ENCODE peak calls at places on chromosomes 1 and 21, in six cellular contexts. One of them, this sample, is unnamed.

GRCh38 chr1:186958520-186958919 is 129.8 kb downstream of the PLA2G4A start:
- DNase-seq in CD8-positive, alpha-beta T cell: no peak
- DNase-seq in brain microvascular endothelial cell: peak; percentile 51
- DNase-seq in adrenal gland: no peak
- DNase-seq in upper lobe of right lung: no peak
- DNase-seq in RWPE1: peak; percentile 16
- DNase-seq in this sample: no peak

GRCh38 chr1:93689521-93690223 is 8.0 kb upstream of the BCAR3 start:
- DNase-seq in adrenal gland: no peak
- DNase-seq in brain microvascular endothelial cell: no peak
- DNase-seq in CD8-positive, alpha-beta T cell: no peak
- DNase-seq in upper lobe of right lung: no peak
- DNase-seq in RWPE1: no peak
- DNase-seq in this sample: no peak

GRCh38 chr1:218537131-218537904 is 192.2 kb downstream of the TGFB2 start:
- DNase-seq in CD8-positive, alpha-beta T cell: no peak
- DNase-seq in upper lobe of right lung: no peak
- DNase-seq in RWPE1: peak; percentile 65
- DNase-seq in brain microvascular endothelial cell: no peak
- DNase-seq in adrenal gland: no peak
- DNase-seq in this sample: no peak

GRCh38 chr21:18711662-18712061 is 308.1 kb upstream of the TMPRSS15 start:
- DNase-seq in adrenal gland: no peak
- DNase-seq in CD8-positive, alpha-beta T cell: no peak
- DNase-seq in brain microvascular endothelial cell: no peak
- DNase-seq in RWPE1: no peak
- DNase-seq in upper lobe of right lung: no peak
- DNase-seq in this sample: no peak

GRCh38 chr21:38805282-38806152 is at the start of gene ETS2:
- DNase-seq in adrenal gland: peak; percentile 94
- DNase-seq in upper lobe of right lung: peak; percentile 97
- DNase-seq in RWPE1: peak; percentile 72
- DNase-seq in CD8-positive, alpha-beta T cell: peak; percentile 70
- DNase-seq in brain microvascular endothelial cell: peak; percentile 73
- DNase-seq in this sample: peak; percentile 81

GRCh38 chr1:196459383-196459782 is 148.9 kb downstream of the KCNT2 start:
- DNase-seq in brain microvascular endothelial cell: no peak
- DNase-seq in adrenal gland: peak; percentile 16
- DNase-seq in CD8-positive, alpha-beta T cell: no peak
- DNase-seq in upper lobe of right lung: no peak
- DNase-seq in RWPE1: no peak
- DNase-seq in this sample: no peak

GRCh38 chr1:181855380-181855779 is 206.1 kb downstream of the ZNF648 start:
- DNase-seq in CD8-positive, alpha-beta T cell: no peak
- DNase-seq in brain microvascular endothelial cell: no peak
- DNase-seq in upper lobe of right lung: no peak
- DNase-seq in adrenal gland: no peak
- DNase-seq in RWPE1: no peak
- DNase-seq in this sample: no peak

GRCh38 chr1:98046031-98046641 is 125.3 kb upstream of the DPYD start:
- DNase-seq in adrenal gland: no peak
- DNase-seq in RWPE1: peak; percentile 1
- DNase-seq in brain microvascular endothelial cell: peak; percentile 26
- DNase-seq in CD8-positive, alpha-beta T cell: no peak
- DNase-seq in upper lobe of right lung: no peak
- DNase-seq in this sample: peak; percentile 59

GRCh38 chr1:17356387-17356992 is 15.5 kb upstream of the PADI6 start:
- DNase-seq in RWPE1: no peak
- DNase-seq in brain microvascular endothelial cell: no peak
- DNase-seq in adrenal gland: no peak
- DNase-seq in CD8-positive, alpha-beta T cell: peak; percentile 22
- DNase-seq in upper lobe of right lung: no peak
- DNase-seq in this sample: no peak

GRCh38 chr1:118783095-118783758 is 204.9 kb downstream of the TBX15 start:
- DNase-seq in upper lobe of right lung: no peak
- DNase-seq in brain microvascular endothelial cell: no peak
- DNase-seq in RWPE1: no peak
- DNase-seq in CD8-positive, alpha-beta T cell: no peak
- DNase-seq in adrenal gland: no peak
- DNase-seq in this sample: no peak

GRCh38 chr1:22884806-22885559 is 87.7 kb downstream of the LACTBL1 start:
- DNase-seq in RWPE1: no peak
- DNase-seq in upper lobe of right lung: no peak
- DNase-seq in CD8-positive, alpha-beta T cell: peak; percentile 13
- DNase-seq in adrenal gland: no peak
- DNase-seq in brain microvascular endothelial cell: no peak
- DNase-seq in this sample: no peak

GRCh38 chr1:6827081-6827480 is 41.8 kb downstream of the CAMTA1 start:
- DNase-seq in adrenal gland: no peak
- DNase-seq in CD8-positive, alpha-beta T cell: no peak
- DNase-seq in brain microvascular endothelial cell: no peak
- DNase-seq in upper lobe of right lung: no peak
- DNase-seq in RWPE1: no peak
- DNase-seq in this sample: no peak

GRCh38 chr1:76690784-76691183 is 176.5 kb upstream of the ST6GALNAC5 start:
- DNase-seq in RWPE1: no peak
- DNase-seq in brain microvascular endothelial cell: peak; percentile 25
- DNase-seq in upper lobe of right lung: no peak
- DNase-seq in adrenal gland: no peak
- DNase-seq in CD8-positive, alpha-beta T cell: no peak
- DNase-seq in this sample: no peak

GRCh38 chr1:210001751-210002150 is 63.7 kb downstream of the SYT14 start:
- DNase-seq in adrenal gland: peak; percentile 24
- DNase-seq in brain microvascular endothelial cell: peak; percentile 4
- DNase-seq in upper lobe of right lung: no peak
- DNase-seq in RWPE1: no peak
- DNase-seq in CD8-positive, alpha-beta T cell: no peak
- DNase-seq in this sample: no peak

GRCh38 chr1:33758698-33759097 is 105.2 kb upstream of the HMGB4 start:
- DNase-seq in upper lobe of right lung: no peak
- DNase-seq in brain microvascular endothelial cell: no peak
- DNase-seq in adrenal gland: peak; percentile 16
- DNase-seq in RWPE1: no peak
- DNase-seq in CD8-positive, alpha-beta T cell: no peak
- DNase-seq in this sample: no peak

GRCh38 chr1:36625253-36625958 is 142.7 kb upstream of the CSF3R start:
- DNase-seq in upper lobe of right lung: no peak
- DNase-seq in CD8-positive, alpha-beta T cell: no peak
- DNase-seq in brain microvascular endothelial cell: no peak
- DNase-seq in adrenal gland: no peak
- DNase-seq in RWPE1: no peak
- DNase-seq in this sample: no peak

GRCh38 chr1:80048706-80049105 is 1042.2 kb upstream of the ADGRL4 start:
- DNase-seq in brain microvascular endothelial cell: no peak
- DNase-seq in adrenal gland: no peak
- DNase-seq in upper lobe of right lung: no peak
- DNase-seq in RWPE1: no peak
- DNase-seq in CD8-positive, alpha-beta T cell: no peak
- DNase-seq in this sample: no peak

GRCh38 chr1:8061673-8062386 is 35.7 kb upstream of the ERRFI1 start:
- DNase-seq in upper lobe of right lung: no peak
- DNase-seq in brain microvascular endothelial cell: peak; percentile 67
- DNase-seq in RWPE1: peak; percentile 25
- DNase-seq in adrenal gland: no peak
- DNase-seq in CD8-positive, alpha-beta T cell: no peak
- DNase-seq in this sample: no peak

DNA sequence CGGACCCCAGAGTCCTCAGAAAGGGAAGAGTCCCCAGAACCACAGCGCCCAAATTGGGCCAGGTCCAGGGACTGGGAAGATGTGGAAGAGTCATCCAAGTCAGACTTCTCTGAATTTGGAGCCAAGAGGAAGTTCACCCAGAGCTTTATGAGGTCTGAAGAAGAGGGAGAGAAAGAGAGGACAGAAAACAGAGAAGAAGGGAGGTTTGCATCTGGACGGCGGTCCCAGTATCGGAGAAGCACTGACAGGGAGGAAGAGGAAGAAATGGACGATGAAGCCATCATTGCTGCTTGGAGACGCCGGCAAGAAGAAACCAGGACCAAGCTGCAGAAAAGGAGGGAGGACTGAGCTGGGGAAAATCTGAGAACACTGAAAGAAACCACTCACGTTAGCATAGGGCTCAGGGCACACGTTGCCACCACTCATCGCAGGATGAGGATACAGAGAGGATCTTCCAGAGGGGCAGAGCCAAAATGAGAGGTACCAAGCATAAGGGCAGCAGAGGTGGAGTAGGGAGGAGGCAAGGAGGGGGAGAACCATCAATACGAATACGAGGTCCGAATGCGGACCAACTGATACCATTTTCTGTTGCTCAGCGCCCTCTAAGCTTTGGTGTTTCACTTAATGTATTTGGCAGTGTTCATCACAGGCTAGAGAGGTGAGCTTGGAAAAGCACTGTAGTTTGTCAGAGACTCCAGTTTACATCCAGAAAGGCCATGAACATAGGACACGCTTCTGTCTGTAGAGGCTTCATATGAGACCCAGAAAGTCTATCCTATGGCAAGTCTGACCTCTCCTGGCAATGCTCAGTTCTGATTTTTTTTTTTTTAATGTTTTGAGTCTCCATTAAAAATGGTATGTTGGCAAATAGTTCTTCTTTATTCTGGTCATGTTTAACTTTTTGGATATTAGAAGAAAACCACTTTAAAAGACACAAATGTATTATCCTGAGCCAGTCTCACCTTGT is 34.7 kb downstream of the STYXL2 start:
- DNase-seq in CD8-positive, alpha-beta T cell: no peak
- DNase-seq in upper lobe of right lung: no peak
- DNase-seq in adrenal gland: no peak
- DNase-seq in RWPE1: no peak
- DNase-seq in brain microvascular endothelial cell: no peak
- DNase-seq in this sample: no peak
- TF ChIP-seq CTCF in CD8-positive, alpha-beta T cell: peak; percentile 41
- TF ChIP-seq CTCF in upper lobe of right lung: no peak
- TF ChIP-seq CTCF in adrenal gland: no peak
- TF ChIP-seq CTCF in RWPE1: no peak
- TF ChIP-seq CTCF in brain microvascular endothelial cell: no peak
- TF ChIP-seq CTCF in this sample: no peak

DNA sequence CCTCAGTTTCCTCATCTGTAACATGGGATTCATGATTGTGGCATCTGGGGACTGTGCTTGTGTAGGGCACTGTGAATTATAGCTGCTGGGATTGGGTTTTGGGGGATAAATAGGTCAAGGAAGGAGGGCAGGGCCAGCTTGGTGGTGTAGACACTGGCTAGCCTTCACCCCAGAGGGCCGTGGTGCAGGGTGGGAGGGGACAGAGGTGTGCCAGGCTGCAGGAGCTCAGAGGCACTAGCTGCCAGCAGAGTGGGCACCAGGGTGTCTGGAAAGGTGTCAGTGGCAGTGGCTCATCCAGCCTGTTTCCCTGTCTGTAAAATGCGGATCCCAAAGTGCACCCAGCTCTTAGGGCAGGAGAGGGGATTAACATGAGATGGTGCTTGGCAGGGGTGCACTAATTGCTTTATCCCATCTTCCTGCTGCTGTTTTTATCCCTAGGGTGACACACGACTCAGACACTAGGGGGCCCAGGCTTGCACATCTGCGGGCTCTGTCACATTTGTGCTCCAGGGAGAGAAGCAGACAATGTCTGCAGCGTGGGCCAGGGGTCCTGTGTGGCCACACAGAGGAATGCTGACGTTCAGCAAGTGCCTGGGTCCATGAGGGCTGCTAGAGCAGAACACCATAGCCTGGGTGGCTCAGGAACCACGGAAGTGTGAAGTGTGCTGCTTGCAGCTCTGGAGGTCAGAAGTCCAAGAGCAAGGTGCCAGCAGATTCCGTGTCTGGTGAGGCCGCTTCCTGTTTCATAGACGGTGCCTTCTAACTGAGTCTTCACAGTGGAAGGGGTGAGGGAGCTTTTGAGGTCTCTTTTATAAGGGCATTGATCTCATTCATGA is 19.3 kb downstream of the OBSCN start:
- DNase-seq in upper lobe of right lung: no peak
- DNase-seq in RWPE1: no peak
- DNase-seq in CD8-positive, alpha-beta T cell: no peak
- DNase-seq in adrenal gland: no peak
- DNase-seq in brain microvascular endothelial cell: peak; percentile 20
- DNase-seq in this sample: no peak
- TF ChIP-seq CTCF in upper lobe of right lung: peak; percentile 13
- TF ChIP-seq CTCF in RWPE1: no peak
- TF ChIP-seq CTCF in CD8-positive, alpha-beta T cell: no peak
- TF ChIP-seq CTCF in adrenal gland: no peak
- TF ChIP-seq CTCF in brain microvascular endothelial cell: peak; percentile 48
- TF ChIP-seq CTCF in this sample: peak; percentile 18

GRCh38 chr1:37765937-37766664 is 1.2 kb upstream of the EPHA10 start:
- DNase-seq in RWPE1: no peak
- DNase-seq in brain microvascular endothelial cell: no peak
- DNase-seq in adrenal gland: no peak
- DNase-seq in upper lobe of right lung: no peak
- DNase-seq in CD8-positive, alpha-beta T cell: no peak
- DNase-seq in this sample: peak; percentile 33
- TF ChIP-seq CTCF in RWPE1: no peak
- TF ChIP-seq CTCF in brain microvascular endothelial cell: no peak
- TF ChIP-seq CTCF in adrenal gland: no peak
- TF ChIP-seq CTCF in upper lobe of right lung: no peak
- TF ChIP-seq CTCF in CD8-positive, alpha-beta T cell: no peak
- TF ChIP-seq CTCF in this sample: no peak

GRCh38 chr1:202156590-202156989 is 3.8 kb downstream of the PTPN7 start:
- DNase-seq in brain microvascular endothelial cell: no peak
- DNase-seq in adrenal gland: no peak
- DNase-seq in upper lobe of right lung: no peak
- DNase-seq in RWPE1: no peak
- DNase-seq in CD8-positive, alpha-beta T cell: no peak
- DNase-seq in this sample: no peak

GRCh38 chr1:202154148-202154765 is 6.1 kb downstream of the PTPN7 start:
- DNase-seq in adrenal gland: no peak
- DNase-seq in CD8-positive, alpha-beta T cell: no peak
- DNase-seq in RWPE1: no peak
- DNase-seq in upper lobe of right lung: no peak
- DNase-seq in brain microvascular endothelial cell: no peak
- DNase-seq in this sample: no peak

GRCh38 chr1:202153284-202153683 is 7.1 kb downstream of the PTPN7 start:
- DNase-seq in brain microvascular endothelial cell: no peak
- DNase-seq in adrenal gland: no peak
- DNase-seq in upper lobe of right lung: no peak
- DNase-seq in RWPE1: no peak
- DNase-seq in CD8-positive, alpha-beta T cell: no peak
- DNase-seq in this sample: no peak

GRCh38 chr1:202155478-202156021 is 4.9 kb downstream of the PTPN7 start:
- DNase-seq in CD8-positive, alpha-beta T cell: no peak
- DNase-seq in RWPE1: peak; percentile 41
- DNase-seq in brain microvascular endothelial cell: peak; percentile 17
- DNase-seq in adrenal gland: peak; percentile 89
- DNase-seq in upper lobe of right lung: peak; percentile 86
- DNase-seq in this sample: no peak

DNA sequence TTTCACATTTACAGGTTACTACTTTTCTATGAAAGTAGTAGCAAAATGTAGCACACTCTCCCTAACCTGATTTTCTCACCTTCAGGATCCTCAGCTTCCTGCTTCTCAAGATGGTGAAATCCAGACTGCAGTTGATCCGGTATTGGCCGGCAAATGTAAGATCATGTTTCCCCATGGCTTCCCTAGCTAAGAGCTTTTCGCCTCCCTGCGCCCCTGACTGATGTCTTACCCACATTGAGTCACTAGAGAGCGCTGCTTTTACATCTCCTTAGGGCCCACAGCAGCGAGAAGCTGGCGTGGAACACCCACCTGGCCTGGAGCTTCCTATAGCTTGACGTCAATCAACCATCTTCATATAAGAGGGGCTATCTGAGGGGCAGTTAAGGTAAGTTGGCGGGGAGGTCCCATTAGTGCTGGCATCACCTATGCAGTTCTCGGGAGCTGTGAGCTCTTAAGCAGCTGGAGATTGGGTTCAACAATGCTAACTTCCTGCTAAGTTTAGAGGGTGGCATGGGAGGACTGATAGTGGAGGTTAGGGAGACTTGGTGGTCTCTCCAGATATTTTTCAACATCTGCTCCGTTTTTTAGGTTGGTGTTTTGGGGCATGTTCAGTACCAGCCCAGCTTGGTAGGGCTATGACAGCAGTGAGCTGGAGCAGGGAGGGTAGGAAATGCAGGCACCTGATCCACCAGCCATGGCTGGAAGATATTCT is 5.5 kb downstream of the PTPN7 start:
- DNase-seq in upper lobe of right lung: no peak
- DNase-seq in RWPE1: no peak
- DNase-seq in CD8-positive, alpha-beta T cell: peak; percentile 57
- DNase-seq in brain microvascular endothelial cell: peak; percentile 66
- DNase-seq in adrenal gland: no peak
- DNase-seq in this sample: peak; percentile 60
- TF ChIP-seq CTCF in upper lobe of right lung: peak; percentile 49
- TF ChIP-seq CTCF in RWPE1: peak; percentile 6
- TF ChIP-seq CTCF in CD8-positive, alpha-beta T cell: peak; percentile 58
- TF ChIP-seq CTCF in brain microvascular endothelial cell: peak; percentile 71
- TF ChIP-seq CTCF in adrenal gland: peak; percentile 38
- TF ChIP-seq CTCF in this sample: peak; percentile 51